ENCODE peak calls at places on chromosome 13, in six cellular contexts. One of them, this sample, is unnamed.

GRCh38 chr13:114282143-114282685 is 813 bp downstream of the UPF3A start:
- DNase-seq in GDM1: no peak
- DNase-seq in AG09319: no peak
- DNase-seq in HFFc6: peak
- DNase-seq in left ventricle myocardium inferior: peak
- DNase-seq in stimulated activated CD8-positive, alpha-beta memory T cell treated with anti-CD3 and anti-CD28 coated beads, Interleukin-2, amount 100 ng/mL, for 1 hour: no peak
- DNase-seq in this sample: peak

GRCh38 chr13:22929391-22930126 is 251.2 kb upstream of the SGCG start:
- DNase-seq in GDM1: no peak
- DNase-seq in AG09319: no peak
- DNase-seq in HFFc6: no peak
- DNase-seq in left ventricle myocardium inferior: no peak
- DNase-seq in stimulated activated CD8-positive, alpha-beta memory T cell treated with anti-CD3 and anti-CD28 coated beads, Interleukin-2, amount 100 ng/mL, for 1 hour: no peak
- DNase-seq in this sample: no peak

GRCh38 chr13:49112782-49113525 is 107.2 kb upstream of the MLNR start:
- DNase-seq in GDM1: no peak
- DNase-seq in AG09319: no peak
- DNase-seq in HFFc6: no peak
- DNase-seq in left ventricle myocardium inferior: no peak
- DNase-seq in stimulated activated CD8-positive, alpha-beta memory T cell treated with anti-CD3 and anti-CD28 coated beads, Interleukin-2, amount 100 ng/mL, for 1 hour: no peak
- DNase-seq in this sample: no peak

GRCh38 chr13:40059540-40060232 is 404.2 kb downstream of the COG6 start:
- DNase-seq in GDM1: no peak
- DNase-seq in AG09319: no peak
- DNase-seq in HFFc6: no peak
- DNase-seq in left ventricle myocardium inferior: no peak
- DNase-seq in stimulated activated CD8-positive, alpha-beta memory T cell treated with anti-CD3 and anti-CD28 coated beads, Interleukin-2, amount 100 ng/mL, for 1 hour: no peak
- DNase-seq in this sample: no peak

GRCh38 chr13:32228330-32229041 is 86.7 kb downstream of the ZAR1L start:
- DNase-seq in GDM1: no peak
- DNase-seq in AG09319: no peak
- DNase-seq in HFFc6: peak
- DNase-seq in left ventricle myocardium inferior: no peak
- DNase-seq in stimulated activated CD8-positive, alpha-beta memory T cell treated with anti-CD3 and anti-CD28 coated beads, Interleukin-2, amount 100 ng/mL, for 1 hour: no peak
- DNase-seq in this sample: no peak

GRCh38 chr13:81683526-81683925 is 1342.6 kb upstream of the SPRY2 start:
- DNase-seq in GDM1: no peak
- DNase-seq in AG09319: no peak
- DNase-seq in HFFc6: no peak
- DNase-seq in left ventricle myocardium inferior: no peak
- DNase-seq in stimulated activated CD8-positive, alpha-beta memory T cell treated with anti-CD3 and anti-CD28 coated beads, Interleukin-2, amount 100 ng/mL, for 1 hour: no peak
- DNase-seq in this sample: no peak

GRCh38 chr13:25109341-25109740 is 13.4 kb downstream of the PABPC3 start:
- DNase-seq in GDM1: no peak
- DNase-seq in AG09319: no peak
- DNase-seq in HFFc6: no peak
- DNase-seq in left ventricle myocardium inferior: no peak
- DNase-seq in stimulated activated CD8-positive, alpha-beta memory T cell treated with anti-CD3 and anti-CD28 coated beads, Interleukin-2, amount 100 ng/mL, for 1 hour: no peak
- DNase-seq in this sample: no peak

GRCh38 chr13:103386341-103386740 is 320.1 kb upstream of the SLC10A2 start:
- DNase-seq in GDM1: no peak
- DNase-seq in AG09319: no peak
- DNase-seq in HFFc6: no peak
- DNase-seq in left ventricle myocardium inferior: no peak
- DNase-seq in stimulated activated CD8-positive, alpha-beta memory T cell treated with anti-CD3 and anti-CD28 coated beads, Interleukin-2, amount 100 ng/mL, for 1 hour: no peak
- DNase-seq in this sample: no peak

GRCh38 chr13:22454586-22454985 is 726.2 kb upstream of the SGCG start:
- DNase-seq in GDM1: no peak
- DNase-seq in AG09319: no peak
- DNase-seq in HFFc6: no peak
- DNase-seq in left ventricle myocardium inferior: no peak
- DNase-seq in stimulated activated CD8-positive, alpha-beta memory T cell treated with anti-CD3 and anti-CD28 coated beads, Interleukin-2, amount 100 ng/mL, for 1 hour: no peak
- DNase-seq in this sample: no peak

GRCh38 chr13:43058318-43058674 is 34.9 kb downstream of the DNAJC15 start:
- DNase-seq in GDM1: no peak
- DNase-seq in AG09319: peak
- DNase-seq in HFFc6: peak
- DNase-seq in left ventricle myocardium inferior: no peak
- DNase-seq in stimulated activated CD8-positive, alpha-beta memory T cell treated with anti-CD3 and anti-CD28 coated beads, Interleukin-2, amount 100 ng/mL, for 1 hour: no peak
- DNase-seq in this sample: no peak

GRCh38 chr13:20401586-20401957 is 124.1 kb downstream of the CRYL1 start:
- DNase-seq in GDM1: no peak
- DNase-seq in AG09319: no peak
- DNase-seq in HFFc6: no peak
- DNase-seq in left ventricle myocardium inferior: no peak
- DNase-seq in stimulated activated CD8-positive, alpha-beta memory T cell treated with anti-CD3 and anti-CD28 coated beads, Interleukin-2, amount 100 ng/mL, for 1 hour: no peak
- DNase-seq in this sample: no peak

GRCh38 chr13:51158923-51159322 is 47.8 kb upstream of the C13orf42 start:
- DNase-seq in GDM1: no peak
- DNase-seq in AG09319: no peak
- DNase-seq in HFFc6: no peak
- DNase-seq in left ventricle myocardium inferior: no peak
- DNase-seq in stimulated activated CD8-positive, alpha-beta memory T cell treated with anti-CD3 and anti-CD28 coated beads, Interleukin-2, amount 100 ng/mL, for 1 hour: no peak
- DNase-seq in this sample: no peak

GRCh38 chr13:106507560-106508274 is 27.7 kb downstream of the EFNB2 start:
- DNase-seq in GDM1: no peak
- DNase-seq in AG09319: no peak
- DNase-seq in HFFc6: peak
- DNase-seq in left ventricle myocardium inferior: no peak
- DNase-seq in stimulated activated CD8-positive, alpha-beta memory T cell treated with anti-CD3 and anti-CD28 coated beads, Interleukin-2, amount 100 ng/mL, for 1 hour: no peak
- DNase-seq in this sample: no peak